ENCODE peak calls at places on chromosomes 4 and X, in seven cellular contexts. One of them, this sample, is unnamed.

GRCh38 chr4:152807294-152807829 is 27.6 kb downstream of the ARFIP1 start:
- DNase-seq in body of pancreas: no peak
- DNase-seq in IMR-90: peak
- DNase-seq in progenitor cell of endocrine pancreas: no peak
- DNase-seq in AG10803: peak
- DNase-seq in mucosa of descending colon: no peak
- DNase-seq in type B pancreatic cell: no peak
- DNase-seq in this sample: peak

GRCh38 chr4:8252301-8253173 is 17.0 kb upstream of the HTRA3 start:
- DNase-seq in mucosa of descending colon: no peak
- DNase-seq in progenitor cell of endocrine pancreas: no peak
- DNase-seq in body of pancreas: no peak
- DNase-seq in IMR-90: peak
- DNase-seq in AG10803: no peak
- DNase-seq in type B pancreatic cell: no peak
- DNase-seq in this sample: no peak

GRCh38 chr4:89319756-89320155 is 12.2 kb upstream of the GPRIN3 start:
- DNase-seq in IMR-90: no peak
- DNase-seq in progenitor cell of endocrine pancreas: no peak
- DNase-seq in body of pancreas: no peak
- DNase-seq in type B pancreatic cell: no peak
- DNase-seq in mucosa of descending colon: no peak
- DNase-seq in AG10803: no peak
- DNase-seq in this sample: no peak

GRCh38 chr4:136357556-136357955 is 1174.7 kb downstream of the PCDH18 start:
- DNase-seq in mucosa of descending colon: no peak
- DNase-seq in progenitor cell of endocrine pancreas: no peak
- DNase-seq in body of pancreas: no peak
- DNase-seq in AG10803: no peak
- DNase-seq in IMR-90: no peak
- DNase-seq in type B pancreatic cell: no peak
- DNase-seq in this sample: no peak

GRCh38 chr4:15525080-15525479 is 55.4 kb downstream of the CC2D2A start:
- DNase-seq in body of pancreas: no peak
- DNase-seq in mucosa of descending colon: no peak
- DNase-seq in progenitor cell of endocrine pancreas: no peak
- DNase-seq in AG10803: no peak
- DNase-seq in type B pancreatic cell: no peak
- DNase-seq in IMR-90: no peak
- DNase-seq in this sample: no peak

GRCh38 chrX:93242897-93243296 is 430.5 kb downstream of the NAP1L3 start:
- DNase-seq in mucosa of descending colon: no peak
- DNase-seq in body of pancreas: peak
- DNase-seq in IMR-90: no peak
- DNase-seq in AG10803: no peak
- DNase-seq in type B pancreatic cell: no peak
- DNase-seq in progenitor cell of endocrine pancreas: no peak
- DNase-seq in this sample: no peak

GRCh38 chr4:132605551-132605950 is 543.5 kb upstream of the PCDH10 start:
- DNase-seq in progenitor cell of endocrine pancreas: no peak
- DNase-seq in mucosa of descending colon: no peak
- DNase-seq in body of pancreas: no peak
- DNase-seq in type B pancreatic cell: no peak
- DNase-seq in AG10803: no peak
- DNase-seq in IMR-90: no peak
- DNase-seq in this sample: no peak

GRCh38 chr4:148196168-148196567 is 246.0 kb downstream of the NR3C2 start:
- DNase-seq in progenitor cell of endocrine pancreas: no peak
- DNase-seq in IMR-90: no peak
- DNase-seq in body of pancreas: no peak
- DNase-seq in type B pancreatic cell: no peak
- DNase-seq in AG10803: no peak
- DNase-seq in mucosa of descending colon: no peak
- DNase-seq in this sample: no peak

GRCh38 chr4:38625508-38625907 is 38.5 kb upstream of the KLF3 start:
- DNase-seq in progenitor cell of endocrine pancreas: no peak
- DNase-seq in type B pancreatic cell: no peak
- DNase-seq in IMR-90: no peak
- DNase-seq in mucosa of descending colon: no peak
- DNase-seq in AG10803: no peak
- DNase-seq in body of pancreas: no peak
- DNase-seq in this sample: no peak

GRCh38 chr4:48509543-48509942 is 19.5 kb downstream of the ZAR1 start:
- DNase-seq in type B pancreatic cell: no peak
- DNase-seq in progenitor cell of endocrine pancreas: no peak
- DNase-seq in AG10803: peak
- DNase-seq in IMR-90: peak
- DNase-seq in mucosa of descending colon: no peak
- DNase-seq in body of pancreas: no peak
- DNase-seq in this sample: no peak

GRCh38 chrX:133985164-133986007 is at the start of gene GPC3:
- DNase-seq in body of pancreas: peak
- DNase-seq in AG10803: no peak
- DNase-seq in mucosa of descending colon: peak
- DNase-seq in type B pancreatic cell: peak
- DNase-seq in progenitor cell of endocrine pancreas: peak
- DNase-seq in IMR-90: peak
- DNase-seq in this sample: no peak

GRCh38 chr4:78809928-78810835 is 34.0 kb downstream of the BMP2K start:
- DNase-seq in type B pancreatic cell: no peak
- DNase-seq in progenitor cell of endocrine pancreas: no peak
- DNase-seq in AG10803: no peak
- DNase-seq in IMR-90: no peak
- DNase-seq in body of pancreas: no peak
- DNase-seq in mucosa of descending colon: no peak
- DNase-seq in this sample: no peak

GRCh38 chr4:72205831-72206230 is 174.0 kb downstream of the NPFFR2 start:
- DNase-seq in AG10803: no peak
- DNase-seq in body of pancreas: no peak
- DNase-seq in type B pancreatic cell: no peak
- DNase-seq in mucosa of descending colon: no peak
- DNase-seq in progenitor cell of endocrine pancreas: no peak
- DNase-seq in IMR-90: no peak
- DNase-seq in this sample: no peak

GRCh38 chr4:42473071-42473684 is 75.9 kb downstream of the SHISA3 start:
- DNase-seq in mucosa of descending colon: no peak
- DNase-seq in IMR-90: no peak
- DNase-seq in body of pancreas: no peak
- DNase-seq in progenitor cell of endocrine pancreas: no peak
- DNase-seq in AG10803: no peak
- DNase-seq in type B pancreatic cell: no peak
- DNase-seq in this sample: no peak

GRCh38 chr4:109699553-109700225 is 3.6 kb downstream of the CASP6 start:
- DNase-seq in progenitor cell of endocrine pancreas: no peak
- DNase-seq in AG10803: no peak
- DNase-seq in mucosa of descending colon: no peak
- DNase-seq in IMR-90: no peak
- DNase-seq in type B pancreatic cell: no peak
- DNase-seq in body of pancreas: no peak
- DNase-seq in this sample: no peak

GRCh38 chr4:140901736-140902336 is 145.7 kb upstream of the TBC1D9 start:
- DNase-seq in AG10803: no peak
- DNase-seq in type B pancreatic cell: no peak
- DNase-seq in progenitor cell of endocrine pancreas: no peak
- DNase-seq in IMR-90: no peak
- DNase-seq in mucosa of descending colon: no peak
- DNase-seq in body of pancreas: no peak
- DNase-seq in this sample: no peak

GRCh38 chr4:10283761-10284160 is 167.2 kb upstream of the WDR1 start:
- DNase-seq in mucosa of descending colon: no peak
- DNase-seq in progenitor cell of endocrine pancreas: no peak
- DNase-seq in IMR-90: no peak
- DNase-seq in AG10803: no peak
- DNase-seq in type B pancreatic cell: no peak
- DNase-seq in body of pancreas: no peak
- DNase-seq in this sample: peak

GRCh38 chr4:81052119-81053068 is 21.9 kb downstream of the BMP3 start:
- DNase-seq in AG10803: peak
- DNase-seq in IMR-90: peak
- DNase-seq in body of pancreas: peak
- DNase-seq in mucosa of descending colon: no peak
- DNase-seq in type B pancreatic cell: no peak
- DNase-seq in progenitor cell of endocrine pancreas: peak
- DNase-seq in this sample: peak

GRCh38 chrX:50680990-50681389 is 133.0 kb downstream of the SHROOM4 start:
- DNase-seq in type B pancreatic cell: no peak
- DNase-seq in IMR-90: no peak
- DNase-seq in body of pancreas: peak
- DNase-seq in mucosa of descending colon: no peak
- DNase-seq in progenitor cell of endocrine pancreas: no peak
- DNase-seq in AG10803: no peak
- DNase-seq in this sample: no peak

GRCh38 chr4:21512351-21512750 is 436.2 kb downstream of the KCNIP4 start:
- DNase-seq in progenitor cell of endocrine pancreas: no peak
- DNase-seq in mucosa of descending colon: no peak
- DNase-seq in type B pancreatic cell: no peak
- DNase-seq in AG10803: peak
- DNase-seq in IMR-90: peak
- DNase-seq in body of pancreas: no peak
- DNase-seq in this sample: peak

DNA sequence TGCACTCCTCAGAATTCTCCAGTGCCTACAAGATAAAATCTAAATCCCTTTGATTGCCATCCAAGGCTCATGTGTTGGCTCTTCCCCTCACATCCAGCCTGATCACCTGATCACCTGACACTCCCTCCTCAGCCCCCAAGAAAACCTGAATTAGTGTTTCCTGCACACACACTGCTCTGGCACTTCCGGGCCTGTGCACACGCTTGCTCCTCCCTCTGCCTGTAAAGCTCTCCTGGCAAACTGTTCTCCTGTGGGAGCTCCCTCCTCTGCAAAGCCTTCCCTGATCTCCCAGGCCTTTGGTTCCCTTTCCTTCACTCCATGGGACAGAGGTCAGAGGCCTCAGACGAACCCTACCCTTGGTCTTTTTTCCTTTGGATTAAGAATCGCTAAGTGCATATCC is 19.9 kb downstream of the PHKA2 start:
- DNase-seq in mucosa of descending colon: no peak
- DNase-seq in body of pancreas: no peak
- DNase-seq in type B pancreatic cell: no peak
- DNase-seq in AG10803: no peak
- DNase-seq in IMR-90: no peak
- DNase-seq in progenitor cell of endocrine pancreas: no peak
- DNase-seq in this sample: no peak
- TF ChIP-seq CTCF in mucosa of descending colon: no peak
- TF ChIP-seq CTCF in body of pancreas: no peak
- TF ChIP-seq CTCF in type B pancreatic cell: no peak
- TF ChIP-seq CTCF in AG10803: no peak
- TF ChIP-seq CTCF in IMR-90: no peak
- TF ChIP-seq CTCF in progenitor cell of endocrine pancreas: no peak
- TF ChIP-seq CTCF in this sample: no peak

DNA sequence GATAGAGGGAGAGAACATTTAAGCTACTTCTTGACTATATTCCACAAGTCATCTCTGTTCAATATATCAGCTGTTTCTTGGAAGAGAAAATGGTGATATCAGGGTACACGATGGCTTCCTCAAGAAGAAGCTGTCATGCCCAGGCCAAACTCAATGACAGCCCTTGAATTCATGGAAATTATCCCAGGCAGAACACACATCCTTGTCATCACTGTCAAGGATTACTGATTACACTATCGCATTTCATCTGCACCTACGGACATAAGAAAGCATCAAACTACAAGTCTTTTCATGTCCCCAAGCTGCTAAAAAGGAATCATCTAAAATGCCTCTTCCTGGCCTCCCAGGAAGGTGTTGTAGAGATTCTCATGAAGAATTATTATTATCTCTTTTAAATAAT is 165.2 kb upstream of the SLC7A11 start:
- DNase-seq in body of pancreas: no peak
- DNase-seq in mucosa of descending colon: no peak
- DNase-seq in progenitor cell of endocrine pancreas: no peak
- DNase-seq in type B pancreatic cell: no peak
- DNase-seq in AG10803: no peak
- DNase-seq in IMR-90: no peak
- DNase-seq in this sample: no peak
- TF ChIP-seq CTCF in body of pancreas: no peak
- TF ChIP-seq CTCF in mucosa of descending colon: no peak
- TF ChIP-seq CTCF in progenitor cell of endocrine pancreas: no peak
- TF ChIP-seq CTCF in type B pancreatic cell: no peak
- TF ChIP-seq CTCF in AG10803: no peak
- TF ChIP-seq CTCF in IMR-90: no peak
- TF ChIP-seq CTCF in this sample: no peak

GRCh38 chr4:122003335-122003734 is 51.5 kb upstream of the TRPC3 start:
- DNase-seq in IMR-90: no peak
- DNase-seq in AG10803: peak
- DNase-seq in body of pancreas: peak
- DNase-seq in mucosa of descending colon: no peak
- DNase-seq in progenitor cell of endocrine pancreas: no peak
- DNase-seq in type B pancreatic cell: no peak
- DNase-seq in this sample: no peak
- TF ChIP-seq CTCF in IMR-90: peak
- TF ChIP-seq CTCF in AG10803: peak
- TF ChIP-seq CTCF in body of pancreas: no peak
- TF ChIP-seq CTCF in mucosa of descending colon: peak
- TF ChIP-seq CTCF in progenitor cell of endocrine pancreas: peak
- TF ChIP-seq CTCF in type B pancreatic cell: peak
- TF ChIP-seq CTCF in this sample: peak

DNA sequence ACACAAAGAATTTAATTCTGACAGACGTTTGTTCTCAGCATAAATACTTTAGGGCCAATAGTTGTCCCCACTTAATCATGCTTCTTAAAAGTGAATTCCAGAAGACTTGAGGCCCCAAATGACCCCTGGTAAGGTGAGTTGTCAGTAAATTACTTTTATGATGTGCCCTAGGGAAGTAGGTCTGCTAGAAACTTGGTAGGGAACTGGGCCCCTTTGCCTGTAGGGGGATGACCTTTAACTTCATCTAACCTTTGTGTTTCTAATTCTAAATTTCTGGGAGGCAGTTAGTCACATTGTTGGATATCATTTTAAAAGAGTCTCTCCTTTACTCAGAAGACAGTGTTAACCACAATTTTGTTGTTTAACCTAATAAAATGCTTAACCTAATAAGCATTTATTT is 28.8 kb downstream of the HHIP start:
- DNase-seq in AG10803: no peak
- DNase-seq in body of pancreas: no peak
- DNase-seq in mucosa of descending colon: no peak
- DNase-seq in IMR-90: no peak
- DNase-seq in progenitor cell of endocrine pancreas: no peak
- DNase-seq in type B pancreatic cell: no peak
- DNase-seq in this sample: no peak
- TF ChIP-seq CTCF in AG10803: no peak
- TF ChIP-seq CTCF in body of pancreas: no peak
- TF ChIP-seq CTCF in mucosa of descending colon: no peak
- TF ChIP-seq CTCF in IMR-90: no peak
- TF ChIP-seq CTCF in progenitor cell of endocrine pancreas: no peak
- TF ChIP-seq CTCF in type B pancreatic cell: no peak
- TF ChIP-seq CTCF in this sample: no peak

DNA sequence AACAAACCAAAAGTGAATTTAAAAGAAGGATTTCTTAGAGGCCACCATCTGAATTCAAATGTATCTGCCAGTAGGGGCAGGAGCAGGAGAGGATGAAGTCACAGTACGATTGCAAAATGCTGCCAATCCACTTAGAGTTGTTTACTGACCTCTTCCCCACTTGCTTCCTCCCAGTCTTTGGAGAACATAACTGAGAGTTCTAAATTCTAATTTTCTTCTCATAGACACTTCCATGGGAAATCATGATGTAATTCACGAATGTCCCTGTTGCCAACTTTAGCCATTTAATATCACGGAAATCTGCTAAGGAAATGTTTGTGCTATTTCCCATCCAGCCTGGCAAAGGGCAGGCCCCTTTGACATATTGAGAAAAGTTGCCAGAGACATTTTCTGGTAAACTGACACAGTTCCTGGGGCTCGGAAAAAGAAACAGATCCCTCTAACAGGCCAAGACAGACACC is 33.6 kb upstream of the NOCT start:
- DNase-seq in IMR-90: peak
- DNase-seq in progenitor cell of endocrine pancreas: no peak
- DNase-seq in body of pancreas: peak
- DNase-seq in type B pancreatic cell: no peak
- DNase-seq in AG10803: peak
- DNase-seq in mucosa of descending colon: no peak
- DNase-seq in this sample: peak
- TF ChIP-seq CTCF in IMR-90: peak
- TF ChIP-seq CTCF in progenitor cell of endocrine pancreas: no peak
- TF ChIP-seq CTCF in body of pancreas: no peak
- TF ChIP-seq CTCF in type B pancreatic cell: peak
- TF ChIP-seq CTCF in AG10803: peak
- TF ChIP-seq CTCF in mucosa of descending colon: no peak
- TF ChIP-seq CTCF in this sample: peak

This sample was measured in HFFc6.